ENCODE peak calls at places on chromosomes 1 and 21, in four cellular contexts. I is H9, X is IMR-90, R is H1. A is an unnamed sample.

GRCh38 chr21:38494688-38495087 is 3.6 kb downstream of the ERG start:
- DNase-seq in I (no peak), X (no peak), R (no peak), A (no peak)

GRCh38 chr1:217586586-217586985 is 44.3 kb downstream of the GPATCH2 start:
- DNase-seq in I (no peak), X (peak), R (no peak), A (no peak)

GRCh38 chr1:69321311-69321710 is 246.4 kb upstream of the LRRC7 start:
- DNase-seq in I (no peak), X (no peak), R (no peak), A (peak)

GRCh38 chr1:78437393-78437792 is 53.4 kb upstream of the PTGFR start:
- DNase-seq in I (no peak), X (peak), R (no peak), A (peak)

GRCh38 chr1:119133987-119134386 is 6.5 kb downstream of the WARS2 start:
- DNase-seq in I (no peak), X (peak), R (no peak), A (peak)

GRCh38 chr1:183769956-183770815 is 34.7 kb upstream of the RGL1 start:
- DNase-seq in I (no peak), X (no peak), R (no peak), A (no peak)

GRCh38 chr1:29245876-29246275 is 9.6 kb downstream of the PTPRU start:
- DNase-seq in I (no peak), X (peak), R (no peak), A (no peak)

GRCh38 chr21:46459356-46460112 is 843 bp downstream of the DIP2A start:
- DNase-seq in I (peak), X (peak), R (peak), A (peak)

GRCh38 chr21:34158866-34159616 is 85.7 kb downstream of the MRPS6 start:
- DNase-seq in I (no peak), X (no peak), R (no peak), A (no peak)

GRCh38 chr1:157252473-157252872 is 114.3 kb upstream of the ETV3 start:
- DNase-seq in I (no peak), X (no peak), R (no peak), A (no peak)

GRCh38 chr1:70071597-70071996 is 133.8 kb downstream of the LRRC40 start:
- DNase-seq in I (no peak), X (peak), R (no peak), A (no peak)

GRCh38 chr1:161921491-161921890 is 102.2 kb downstream of the OLFML2B start:
- DNase-seq in I (no peak), X (no peak), R (no peak), A (no peak)

GRCh38 chr1:8396912-8397406 is 79.0 kb downstream of the SLC45A1 start:
- DNase-seq in I (no peak), X (peak), R (no peak), A (peak)

GRCh38 chr1:77539510-77540142 is 142.8 kb downstream of the ZZZ3 start:
- DNase-seq in I (no peak), X (peak), R (no peak), A (peak)

GRCh38 chr1:199724049-199724448 is 303.5 kb upstream of the NR5A2 start:
- DNase-seq in I (no peak), X (no peak), R (no peak), A (no peak)

GRCh38 chr1:194014004-194014403 is 827.6 kb upstream of the B3GALT2 start:
- DNase-seq in I (no peak), X (peak), R (no peak), A (no peak)

GRCh38 chr1:231993968-231994455 is 367.4 kb downstream of the DISC1 start:
- DNase-seq in I (no peak), X (no peak), R (no peak), A (no peak)

GRCh38 chr21:39373634-39374033 is 24.7 kb upstream of the HMGN1 start:
- DNase-seq in I (peak), X (peak), R (no peak), A (peak)

GRCh38 chr1:159439422-159439821 is at the start of gene OR10J1:
- DNase-seq in I (no peak), X (no peak), R (no peak), A (no peak)

DNA sequence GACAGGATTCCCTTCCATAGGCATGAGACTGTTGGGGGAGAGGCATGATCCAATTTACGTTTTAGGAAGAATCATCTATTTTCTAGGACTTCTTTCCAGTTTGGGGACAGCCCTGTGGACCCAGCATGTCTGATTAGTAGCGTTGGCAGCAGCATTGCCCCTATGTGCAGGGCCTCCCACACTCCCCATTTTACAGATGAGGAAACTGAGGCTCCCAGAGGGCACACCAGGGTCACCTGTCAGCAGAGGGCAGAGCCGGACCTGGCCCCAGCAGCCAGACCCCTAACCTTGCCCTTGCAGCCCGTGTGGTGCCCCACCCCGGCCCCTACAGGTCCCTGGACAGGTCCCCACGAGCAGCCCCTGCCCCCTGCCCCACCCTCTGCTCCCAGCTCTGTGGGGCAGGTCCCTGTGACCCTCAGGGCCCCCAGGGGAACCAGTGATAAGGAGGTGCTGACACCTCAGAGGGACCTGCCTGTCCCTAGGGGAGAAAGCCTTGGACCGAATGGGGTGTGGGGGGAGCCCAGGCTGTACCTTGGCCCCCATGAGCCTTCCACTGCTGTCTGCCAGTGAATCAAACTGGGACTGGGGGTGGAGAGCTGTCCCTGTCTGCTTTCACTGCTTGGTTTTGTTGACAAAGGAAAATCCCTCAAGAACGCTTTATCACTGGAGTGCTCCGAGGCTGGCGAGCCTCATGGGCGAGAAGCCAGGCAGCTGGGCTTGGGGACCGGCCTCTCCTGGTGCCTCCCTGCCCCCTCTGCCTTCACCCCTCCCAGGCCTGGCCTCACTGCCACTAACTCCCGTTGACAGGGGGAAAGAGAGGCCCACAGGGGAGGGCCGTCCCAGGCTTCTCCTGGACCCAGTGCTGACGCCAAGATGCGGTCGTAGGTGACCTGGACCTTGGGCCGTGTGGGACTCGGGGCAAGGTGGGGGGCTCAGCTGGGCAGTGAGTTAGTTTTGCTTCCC is 39.4 kb upstream of the CCDC27 start:
- DNase-seq in I (no peak), X (no peak), R (no peak), A (no peak)
- H4K5ac ChIP-seq in I (no peak), X (no peak), R (no peak), A (no peak)

GRCh38 chr1:37792943-37793686 is 532 bp upstream of the MANEAL start:
- DNase-seq in I (peak), X (no peak), R (peak), A (no peak)

GRCh38 chr1:37797750-37798345 is 4.2 kb downstream of the MANEAL start:
- DNase-seq in I (no peak), X (peak), R (no peak), A (no peak)

GRCh38 chr1:37794372-37795339 is 1.0 kb downstream of the MANEAL start:
- DNase-seq in I (no peak), X (no peak), R (peak), A (peak)

GRCh38 chr1:37795340-37796110 is 1.9 kb downstream of the MANEAL start:
- DNase-seq in I (peak), X (peak), R (peak), A (peak)

GRCh38 chr1:37793773-37794371 is at the start of gene MANEAL:
- DNase-seq in I (peak), X (peak), R (peak), A (peak)
- H4K5ac ChIP-seq in I (no peak), X (no peak), R (no peak), A (no peak)

GRCh38 chr1:44811714-44812151 is 3.4 kb downstream of the BTBD19 start:
- DNase-seq in I (no peak), X (peak), R (no peak), A (peak)
- H4K5ac ChIP-seq in I (no peak), X (no peak), R (no peak), A (no peak)

DNA sequence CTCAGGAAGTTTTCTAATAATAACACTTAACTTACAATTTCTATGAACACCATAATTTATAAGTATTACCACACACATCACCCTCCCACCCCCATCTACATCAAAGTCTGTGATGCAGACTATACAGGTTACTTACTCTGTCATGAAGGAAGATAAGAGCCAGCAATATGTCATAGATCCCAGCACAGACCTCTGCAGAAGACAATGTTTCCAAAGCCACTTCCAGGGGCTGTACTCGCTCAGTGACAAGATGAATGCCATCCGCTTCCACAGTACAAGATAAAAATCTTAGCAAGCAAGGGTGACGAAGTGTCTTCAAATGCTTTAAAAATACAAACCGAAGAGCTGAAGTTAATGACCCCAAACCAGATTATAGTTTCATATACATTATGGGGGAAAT is 15.2 kb downstream of the SCYL3 start:
- DNase-seq in I (no peak), X (no peak), R (no peak), A (no peak)
- H4K5ac ChIP-seq in I (no peak), X (no peak), R (no peak), A (no peak)

DNA sequence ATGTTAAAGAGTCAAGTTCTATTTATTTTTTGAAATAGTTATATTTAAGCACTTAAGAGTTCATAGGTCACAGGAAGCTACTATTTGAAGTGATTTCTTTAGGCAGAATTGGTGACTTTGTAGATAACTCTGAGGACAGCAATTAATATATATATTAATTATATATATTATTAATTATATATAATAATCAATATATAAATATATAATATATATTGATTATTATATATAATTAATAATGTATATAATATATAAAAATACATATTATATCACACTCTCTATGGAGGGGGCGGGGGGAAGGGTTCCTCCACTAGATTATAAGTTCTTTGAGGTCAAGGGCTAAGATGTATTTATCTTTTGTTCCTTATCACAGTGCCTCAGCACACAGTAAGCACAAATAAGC is 308.6 kb downstream of the KCTD3 start:
- DNase-seq in I (no peak), X (no peak), R (no peak), A (no peak)
- H4K5ac ChIP-seq in I (no peak), X (no peak), R (no peak), A (no peak)

GRCh38 chr1:202238914-202239313 is 45.3 kb downstream of the LGR6 start:
- DNase-seq in I (peak), X (no peak), R (peak), A (no peak)
- H4K5ac ChIP-seq in I (no peak), X (no peak), R (no peak), A (no peak)

GRCh38 chr1:66557157-66557556 is 23.2 kb downstream of the SGIP1 start:
- DNase-seq in I (no peak), X (peak), R (no peak), A (no peak)
- H4K5ac ChIP-seq in I (no peak), X (no peak), R (no peak), A (no peak)

GRCh38 chr1:244354810-244355278 is 96.9 kb downstream of the ADSS2 start:
- DNase-seq in I (no peak), X (peak), R (no peak), A (no peak)

GRCh38 chr1:244352156-244352830 is 99.4 kb downstream of the ADSS2 start:
- DNase-seq in I (no peak), X (no peak), R (no peak), A (no peak)

GRCh38 chr1:244361764-244362473 is 89.8 kb downstream of the ADSS2 start:
- DNase-seq in I (peak), X (peak), R (no peak), A (peak)

GRCh38 chr1:244353572-244354091 is 98.1 kb downstream of the ADSS2 start:
- DNase-seq in I (peak), X (peak), R (no peak), A (peak)

GRCh38 chr1:244356371-244356770 is 95.3 kb downstream of the ADSS2 start:
- DNase-seq in I (no peak), X (no peak), R (no peak), A (no peak)
- H4K5ac ChIP-seq in I (no peak), X (no peak), R (no peak), A (no peak)

GRCh38 chr1:100494393-100495084 is 43.4 kb upstream of the GPR88 start:
- DNase-seq in I (no peak), X (peak), R (no peak), A (no peak)
- H4K5ac ChIP-seq in I (no peak), X (no peak), R (no peak), A (no peak)

A was measured in mesendoderm.